ENCODE peak calls at places on chromosome 20, in eight cellular contexts. P is adipocyte; F is cardiac muscle cell; S is Peyer's patch; B is CD8-positive, alpha-beta memory T cell; N is stomach; W is fibroblast of lung; V is mammary epithelial cell. D is an unnamed sample. For H3K9me3, the result is how much of the 10 kb centered on the place peaks cover.

GRCh38 chr20:63027425-63028389 is 20.9 kb upstream of the BHLHE23 start:
- DNase-seq in P (no peak), F (no peak), S (no peak), B (no peak), N (no peak), W (no peak), V (no peak), D (peak)

GRCh38 chr20:4502756-4503155 is 219.0 kb upstream of the PRND start:
- DNase-seq in P (no peak), F (no peak), S (no peak), B (no peak), N (no peak), W (no peak), V (peak), D (no peak)

GRCh38 chr20:63219447-63219821 is 3.5 kb upstream of the YTHDF1 start:
- DNase-seq in P (no peak), F (no peak), S (no peak), B (no peak), N (no peak), W (no peak), V (no peak), D (no peak)

GRCh38 chr20:34085544-34086040 is 26.5 kb downstream of the EIF2S2 start:
- DNase-seq in P (no peak), F (no peak), S (no peak), B (no peak), N (no peak), W (no peak), V (no peak), D (no peak)

GRCh38 chr20:18585134-18585533 is 2.7 kb upstream of the DTD1 start:
- DNase-seq in P (peak), F (no peak), S (no peak), B (no peak), N (no peak), W (peak), V (peak), D (no peak)

GRCh38 chr20:48283470-48284110 is 498.3 kb upstream of the SULF2 start:
- DNase-seq in P (peak), F (no peak), S (no peak), B (no peak), N (peak), W (peak), V (peak), D (no peak)

GRCh38 chr20:51639206-51639832 is 96.8 kb upstream of the NFATC2 start:
- DNase-seq in P (peak), F (peak), S (peak), B (peak), N (peak), W (peak), V (peak), D (peak)

GRCh38 chr20:63534831-63535651 is 2.1 kb downstream of the PTK6 start:
- DNase-seq in P (no peak), F (no peak), S (no peak), B (no peak), N (peak), W (no peak), V (no peak), D (peak)

GRCh38 chr20:44633872-44634600 is 17.5 kb downstream of the ADA start:
- DNase-seq in P (no peak), F (no peak), S (no peak), B (no peak), N (peak), W (no peak), V (no peak), D (no peak)

GRCh38 chr20:36043447-36043846 is 75.1 kb downstream of the CNBD2 start:
- DNase-seq in P (no peak), F (no peak), S (no peak), B (no peak), N (no peak), W (no peak), V (no peak), D (no peak)

GRCh38 chr20:32535953-32536823 is 48.9 kb downstream of the NOL4L start:
- DNase-seq in P (peak), F (peak), S (peak), B (peak), N (peak), W (no peak), V (no peak), D (peak)

GRCh38 chr20:51613576-51613975 is 71.1 kb upstream of the NFATC2 start:
- DNase-seq in P (no peak), F (no peak), S (no peak), B (no peak), N (no peak), W (no peak), V (no peak), D (no peak)

GRCh38 chr20:23627501-23627900 is 10.3 kb downstream of the CST3 start:
- DNase-seq in P (no peak), F (no peak), S (no peak), B (no peak), N (no peak), W (no peak), V (no peak), D (no peak)

GRCh38 chr20:63596423-63596822 is 22.4 kb upstream of the HELZ2 start:
- DNase-seq in P (no peak), F (no peak), S (no peak), B (no peak), N (no peak), W (no peak), V (no peak), D (no peak)

GRCh38 chr20:62338294-62338620 is 28.9 kb downstream of the LAMA5 start:
- DNase-seq in P (no peak), F (no peak), S (no peak), B (no peak), N (no peak), W (no peak), V (no peak), D (no peak)

GRCh38 chr20:22781869-22782268 is 197.5 kb upstream of the FOXA2 start:
- DNase-seq in P (no peak), F (no peak), S (no peak), B (no peak), N (no peak), W (no peak), V (no peak), D (no peak)

GRCh38 chr20:25309395-25310267 is 61.7 kb downstream of the PYGB start:
- DNase-seq in P (peak), F (no peak), S (no peak), B (no peak), N (peak), W (peak), V (peak), D (peak)

GRCh38 chr20:38757145-38757800 is 9.0 kb downstream of the ACTR5 start:
- DNase-seq in P (no peak), F (no peak), S (no peak), B (no peak), N (no peak), W (no peak), V (no peak), D (no peak)

GRCh38 chr20:59976196-59976847 is 18.1 kb downstream of the CDH26 start:
- DNase-seq in P (peak), F (no peak), S (no peak), B (no peak), N (no peak), W (peak), V (no peak), D (no peak)

GRCh38 chr20:41201760-41202159 is 64.4 kb downstream of the PLCG1 start:
- DNase-seq in P (no peak), F (no peak), S (no peak), B (no peak), N (no peak), W (no peak), V (no peak), D (no peak)
- H3K9me3 ChIP-seq in P (under half), F (under half), S (under half), B (under half), N (under half), W (under half), V (under half), D (under half)

GRCh38 chr20:49285233-49285668 is 7.4 kb upstream of the ZNFX1 start:
- DNase-seq in P (no peak), F (no peak), S (no peak), B (no peak), N (no peak), W (no peak), V (no peak), D (no peak)
- H3K9me3 ChIP-seq in P (under half), F (under half), S (under half), B (half or more), N (under half), W (under half), V (under half), D (under half)

GRCh38 chr20:16438100-16438499 is 135.1 kb downstream of the KIF16B start:
- DNase-seq in P (no peak), F (no peak), S (no peak), B (no peak), N (no peak), W (no peak), V (no peak), D (no peak)

GRCh38 chr20:16434087-16434664 is 139.1 kb downstream of the KIF16B start:
- DNase-seq in P (peak), F (peak), S (peak), B (peak), N (peak), W (peak), V (peak), D (peak)

GRCh38 chr20:16441526-16442164 is 131.6 kb downstream of the KIF16B start:
- DNase-seq in P (no peak), F (no peak), S (no peak), B (no peak), N (no peak), W (no peak), V (no peak), D (no peak)

DNA sequence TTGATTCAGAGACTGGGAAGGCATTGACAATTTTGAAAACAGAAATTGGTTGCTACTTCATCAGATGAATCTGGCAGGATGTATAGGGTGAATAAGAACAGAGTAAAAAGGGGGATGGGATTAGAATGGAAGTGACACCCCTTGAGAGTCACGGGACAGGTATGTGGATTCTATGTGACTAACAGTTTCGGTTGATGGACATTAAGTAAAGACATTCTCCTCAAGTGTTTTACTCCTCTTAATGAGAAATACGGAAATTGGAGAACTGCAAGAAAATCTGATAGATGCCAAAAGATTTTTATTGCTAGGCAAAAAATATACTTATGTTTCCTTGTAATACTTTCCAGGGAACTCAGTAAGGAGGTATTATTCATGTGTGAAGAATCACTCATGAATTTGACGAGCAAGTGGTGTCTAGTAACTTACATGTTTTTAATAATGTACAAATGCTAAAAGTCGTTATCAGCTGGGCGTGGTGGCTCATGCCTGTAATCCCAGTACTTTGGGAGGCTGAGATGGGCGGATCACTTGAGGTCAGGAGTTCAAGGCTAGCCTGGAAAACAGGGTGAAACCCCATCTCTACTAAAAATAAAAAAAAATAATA is 135.8 kb downstream of the KIF16B start:
- DNase-seq in P (no peak), F (no peak), S (no peak), B (no peak), N (no peak), W (no peak), V (no peak), D (no peak)
- H3K9me3 ChIP-seq in P (under half), F (under half), S (under half), B (under half), N (under half), W (under half), V (under half), D (under half)

GRCh38 chr20:528923-529594 is 14.5 kb downstream of the CSNK2A1 start:
- DNase-seq in P (peak), F (no peak), S (no peak), B (no peak), N (no peak), W (peak), V (peak), D (no peak)
- H3K9me3 ChIP-seq in P (under half), F (under half), S (under half), B (under half), N (under half), W (under half), V (under half), D (under half)

DNA sequence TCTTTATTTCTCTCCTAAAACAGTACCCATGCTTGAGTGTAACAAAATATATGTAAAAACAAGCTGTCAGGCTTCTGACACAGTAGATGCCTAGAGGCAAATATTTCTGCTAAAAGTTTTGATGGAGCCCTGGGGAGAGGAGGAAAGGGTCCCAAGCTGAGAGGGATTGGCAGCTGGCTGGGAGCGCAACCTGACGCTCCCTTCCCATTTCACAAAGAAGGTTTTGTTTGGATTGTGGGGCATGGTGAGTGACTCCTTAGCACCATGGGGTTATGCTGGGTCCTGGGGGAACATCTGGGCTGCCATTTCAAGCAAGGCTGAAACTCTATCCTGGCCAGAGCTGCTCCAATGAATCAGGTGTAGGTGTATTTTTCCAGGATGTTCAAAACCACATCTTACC is 720.5 kb downstream of the MAFB start:
- DNase-seq in P (no peak), F (no peak), S (no peak), B (no peak), N (no peak), W (no peak), V (no peak), D (no peak)
- H3K9me3 ChIP-seq in P (under half), F (under half), S (under half), B (under half), N (under half), W (under half), V (under half), D (under half)

DNA sequence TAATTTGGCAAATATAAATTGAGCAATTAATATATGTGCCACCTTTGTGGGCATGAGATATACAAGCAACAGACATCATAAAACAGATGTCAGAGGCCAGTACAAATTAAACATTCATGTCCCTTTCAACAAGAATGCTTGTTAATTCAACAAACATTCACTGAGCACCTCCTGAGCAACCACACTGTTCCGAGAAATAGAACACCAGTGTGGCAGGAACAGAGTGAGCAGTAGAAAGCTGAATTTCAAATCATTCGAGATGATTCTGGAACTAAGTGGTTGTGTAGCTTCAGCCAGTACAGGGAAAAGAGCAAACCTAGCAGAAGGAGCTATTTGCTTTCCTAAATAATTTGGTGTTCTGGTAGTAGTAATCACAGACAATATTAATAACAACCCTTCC is 227.7 kb downstream of the CBLN4 start:
- DNase-seq in P (no peak), F (no peak), S (no peak), B (no peak), N (no peak), W (no peak), V (no peak), D (no peak)
- H3K9me3 ChIP-seq in P (under half), F (under half), S (under half), B (under half), N (under half), W (under half), V (under half), D (under half)

GRCh38 chr20:15675813-15676484 is 897.3 kb downstream of the KIF16B start:
- DNase-seq in P (no peak), F (no peak), S (no peak), B (no peak), N (no peak), W (no peak), V (no peak), D (no peak)
- H3K9me3 ChIP-seq in P (under half), F (under half), S (under half), B (under half), N (under half), W (under half), V (under half), D (under half)

GRCh38 chr20:31414381-31414780 is 8.4 kb upstream of the DEFB121 start:
- DNase-seq in P (no peak), F (no peak), S (no peak), B (no peak), N (no peak), W (no peak), V (no peak), D (no peak)
- H3K9me3 ChIP-seq in P (under half), F (under half), S (under half), B (under half), N (under half), W (under half), V (under half), D (under half)